ENCODE peak calls at places on chromosomes 13 and 19, in seven cellular contexts. P, R, Q, M, V, F and O are unnamed samples.

GRCh38 chr13:113371061-113371460 is 7.1 kb upstream of the GRTP1 start:
- DNase-seq in F (no peak), V (no peak), P (no peak), R (no peak), Q (no peak), M (no peak), O (no peak)

GRCh38 chr13:24925318-24926231 is 161.6 kb downstream of the RNF17 start:
- DNase-seq in Q (no peak), M (no peak), P (no peak), F (no peak), V (no peak), R (no peak), O (no peak)

GRCh38 chr13:27044837-27045570 is 126.6 kb downstream of the USP12 start:
- DNase-seq in P (no peak), F (no peak), R (no peak), V (no peak), Q (no peak), M (no peak), O (no peak)

GRCh38 chr19:3725640-3726310 is 17.6 kb downstream of the TJP3 start:
- DNase-seq in R (no peak), F (peak), V (no peak), M (no peak), Q (no peak), P (no peak), O (no peak)

GRCh38 chr19:46076951-46077814 is 36.4 kb upstream of the IGFL4 start:
- DNase-seq in V (peak), F (peak), M (peak), P (peak), R (peak), Q (peak), O (peak)

GRCh38 chr13:45084515-45084914 is 35.8 kb upstream of the GTF2F2 start:
- DNase-seq in R (no peak), Q (no peak), P (no peak), M (no peak), V (no peak), F (no peak), O (no peak)

GRCh38 chr13:57630661-57631606 is 610 bp upstream of the PCDH17 start:
- DNase-seq in R (peak), F (peak), Q (peak), V (no peak), P (peak), M (peak), O (peak)

GRCh38 chr19:55259540-55260210 is 858 bp upstream of the PPP6R1 start:
- DNase-seq in R (no peak), M (no peak), V (no peak), Q (peak), P (no peak), F (peak), O (no peak)

GRCh38 chr19:46856062-46857022 is 4.5 kb upstream of the ARHGAP35 start:
- DNase-seq in M (peak), F (peak), P (peak), Q (peak), V (peak), R (peak), O (peak)

GRCh38 chr13:97307882-97308624 is 85.9 kb downstream of the MBNL2 start:
- DNase-seq in V (no peak), M (peak), R (peak), P (peak), Q (no peak), F (no peak), O (no peak)

GRCh38 chr19:15159251-15159650 is 41.5 kb downstream of the NOTCH3 start:
- DNase-seq in P (no peak), M (no peak), Q (no peak), R (no peak), V (no peak), F (no peak), O (no peak)

GRCh38 chr13:110683203-110683883 is 22.6 kb downstream of the CARS2 start:
- DNase-seq in M (no peak), F (no peak), R (peak), P (no peak), V (peak), Q (no peak), O (no peak)

GRCh38 chr13:112333756-112334543 is 42.2 kb upstream of the SPACA7 start:
- DNase-seq in R (no peak), P (peak), V (no peak), Q (no peak), F (no peak), M (peak), O (peak)

GRCh38 chr13:43981512-43982301 is 102.0 kb downstream of the LACC1 start:
- DNase-seq in M (no peak), F (no peak), R (no peak), V (no peak), P (no peak), Q (no peak), O (no peak)

GRCh38 chr13:106205871-106206270 is 329.6 kb downstream of the EFNB2 start:
- DNase-seq in R (no peak), F (no peak), Q (no peak), P (no peak), V (no peak), M (no peak), O (peak)